ENCODE peak calls at places on chromosomes 12 and 14, in eight cellular contexts. C is epithelial cell of proximal tubule, V is left ventricle myocardium inferior, G is A549, O is esophagus muscularis mucosa, D is tibial artery, J is astrocyte of the spinal cord, M is K562. F is an unnamed sample.

GRCh38 chr12:120115692-120116442 is 686 bp downstream of the RAB35 start:
- DNase-seq in G (peak; percentile 73), C (no peak), M (no peak), V (peak; percentile 30), D (no peak), O (no peak), J (peak; percentile 20), F (peak; percentile 38)

GRCh38 chr14:95098984-95099599 is 58.2 kb downstream of the DICER1 start:
- DNase-seq in J (peak; percentile 62), C (no peak), D (peak; percentile 65), O (no peak), M (peak; percentile 30), V (peak; percentile 54), G (peak; percentile 82), F (peak; percentile 72)

GRCh38 chr12:50057000-50057841 is at the start of gene ASIC1:
- DNase-seq in V (peak; percentile 76), C (no peak), J (peak; percentile 56), O (no peak), M (peak; percentile 53), D (peak; percentile 61), G (peak; percentile 70), F (peak; percentile 73)

GRCh38 chr12:40312982-40313576 is 88.3 kb downstream of the LRRK2 start:
- DNase-seq in J (peak; percentile 55), D (no peak), M (no peak), V (no peak), G (peak; percentile 49), C (no peak), O (no peak), F (peak; percentile 43)

GRCh38 chr14:99195602-99196309 is 76.2 kb downstream of the BCL11B start:
- DNase-seq in V (no peak), O (no peak), D (no peak), M (no peak), C (peak; percentile 52), J (peak; percentile 31), G (no peak), F (no peak)

GRCh38 chr12:93237235-93237915 is 140.3 kb upstream of the NUDT4 start:
- DNase-seq in J (no peak), V (peak; percentile 32), O (no peak), G (no peak), C (no peak), M (no peak), D (peak; percentile 85), F (peak; percentile 30)

GRCh38 chr12:65958456-65958855 is 134.2 kb downstream of the HMGA2 start:
- DNase-seq in M (no peak), J (no peak), D (no peak), V (no peak), G (no peak), C (no peak), O (no peak), F (peak; percentile 92)

GRCh38 chr12:116484807-116485206 is 74.4 kb upstream of the MAP1LC3B2 start:
- DNase-seq in C (no peak), G (no peak), D (no peak), O (no peak), V (no peak), M (no peak), J (no peak), F (no peak)

GRCh38 chr12:116066381-116067230 is 210.9 kb downstream of the MED13L start:
- DNase-seq in V (peak; percentile 23), J (no peak), M (peak; percentile 49), D (peak; percentile 33), C (no peak), O (no peak), G (peak; percentile 72), F (peak; percentile 65)

GRCh38 chr12:28622416-28622815 is 432.2 kb downstream of the CCDC91 start:
- DNase-seq in M (no peak), J (peak; percentile 33), V (no peak), G (no peak), D (no peak), C (no peak), O (no peak), F (peak; percentile 58)

GRCh38 chr14:25909361-25909760 is 688.5 kb downstream of the NOVA1 start:
- DNase-seq in C (no peak), V (no peak), O (no peak), G (no peak), D (no peak), J (no peak), M (no peak), F (peak; percentile 81)

GRCh38 chr12:113373966-113374365 is 15.6 kb downstream of the PLBD2 start:
- DNase-seq in G (no peak), V (no peak), D (no peak), J (no peak), O (no peak), M (no peak), C (no peak), F (peak; percentile 10)

GRCh38 chr12:22201101-22201500 is 133.4 kb downstream of the ST8SIA1 start:
- DNase-seq in O (no peak), V (no peak), C (no peak), M (no peak), G (no peak), D (no peak), J (no peak), F (no peak)

GRCh38 chr12:1501001-1501400 is 93.4 kb downstream of the FBXL14 start:
- DNase-seq in G (no peak), C (no peak), J (no peak), V (no peak), M (no peak), D (no peak), O (no peak), F (no peak)

GRCh38 chr14:35883677-35884293 is 57.6 kb downstream of the BRMS1L start:
- DNase-seq in G (peak; percentile 43), J (peak; percentile 37), O (no peak), V (no peak), M (peak; percentile 6), C (no peak), D (no peak), F (peak; percentile 45)

GRCh38 chr14:56549721-56550120 is 29.9 kb upstream of the TMEM260 start:
- DNase-seq in V (no peak), O (no peak), C (no peak), G (no peak), D (no peak), M (no peak), J (peak; percentile 31), F (no peak)

GRCh38 chr14:74934476-74935339 is 11.6 kb upstream of the RPS6KL1 start:
- DNase-seq in J (no peak), O (no peak), M (no peak), G (no peak), V (peak; percentile 58), C (no peak), D (no peak), F (no peak)

GRCh38 chr14:96635850-96636249 is 133.7 kb downstream of the PAPOLA start:
- DNase-seq in V (no peak), J (no peak), M (peak; percentile 4), C (no peak), D (no peak), G (no peak), O (peak; percentile 77), F (no peak)

GRCh38 chr14:75905505-75905904 is 76.3 kb downstream of the TGFB3 start:
- DNase-seq in G (no peak), M (no peak), O (no peak), V (peak; percentile 53), C (no peak), J (peak; percentile 69), D (peak; percentile 75), F (no peak)

GRCh38 chr12:40198601-40199000 is 26.2 kb upstream of the LRRK2 start:
- DNase-seq in G (no peak), C (no peak), O (no peak), D (no peak), V (no peak), M (no peak), J (no peak), F (no peak)

DNA sequence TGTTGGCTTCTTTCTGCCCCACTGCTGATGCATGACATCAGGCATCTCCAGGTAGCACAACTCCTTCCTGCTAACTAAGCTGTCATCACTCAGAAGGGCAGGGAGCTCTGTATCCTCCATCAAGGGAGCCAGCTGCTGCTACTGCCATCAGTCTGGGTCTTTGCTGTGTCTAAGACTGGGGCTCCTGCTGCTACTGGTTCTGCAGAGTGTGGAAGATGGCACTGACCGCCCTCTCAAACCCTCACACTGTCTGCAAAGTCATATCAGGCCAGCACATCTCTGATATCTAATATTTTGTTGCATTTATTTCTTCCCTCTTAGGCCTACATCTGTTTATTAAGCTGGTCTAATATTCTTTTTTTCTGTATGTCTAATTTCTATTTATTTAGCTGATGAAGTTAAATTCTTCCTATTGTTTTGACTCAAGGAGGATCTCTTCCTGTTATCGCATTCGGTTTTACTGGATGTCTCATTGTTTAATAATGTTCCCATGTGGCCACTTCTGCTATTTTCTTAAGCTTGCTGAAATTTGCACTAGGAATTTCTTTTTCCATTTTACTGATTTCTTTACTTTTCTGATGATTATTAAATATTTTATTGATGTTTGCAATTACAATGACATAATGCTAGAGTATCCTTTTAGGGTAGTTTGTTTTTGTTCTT is 7.6 kb upstream of the E2F7 start:
- DNase-seq in V (no peak), C (no peak), G (no peak), J (peak; percentile 48), O (no peak), M (no peak), D (no peak), F (no peak)
- TF ChIP-seq CTCF in V (no peak), C (no peak), G (no peak), J (no peak), O (no peak), M (no peak), D (no peak), F (no peak)

DNA sequence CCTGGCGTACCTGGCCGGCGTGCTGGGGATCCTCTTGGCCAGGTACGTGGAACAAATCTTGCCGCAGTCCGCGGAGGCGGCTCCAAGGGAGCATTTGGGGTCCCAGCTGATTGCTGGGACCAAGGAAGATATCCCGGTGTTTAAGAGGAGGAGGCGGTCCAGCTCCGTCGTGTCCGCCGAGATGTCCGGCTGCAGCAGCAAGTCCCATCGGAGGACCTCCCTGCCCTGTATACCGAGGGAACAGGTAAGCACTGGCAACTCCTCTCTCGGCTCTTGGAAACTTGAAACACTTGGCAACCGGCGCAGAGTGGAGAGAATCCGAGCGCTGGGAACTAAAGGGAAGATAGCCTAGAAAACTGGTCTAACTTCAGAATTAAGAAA is 1.7 kb downstream of the PDE3A start:
- DNase-seq in O (no peak), V (peak; percentile 38), C (no peak), J (peak; percentile 32), D (peak; percentile 46), G (peak; percentile 45), M (no peak), F (no peak)
- H3K4me3 ChIP-seq in O (peak overlapping the region; percentile 81), V (peak overlapping the region; percentile 82), C (peak overlapping the region; percentile 58), J (peak overlapping the region; percentile 77), D (peak overlapping the region; percentile 71), G (peak overlapping the region; percentile 75), M (no peak overlapping the region), F (peak overlapping the region; percentile 44)

GRCh38 chr12:94710933-94711332 is 60.6 kb upstream of the TMCC3 start:
- DNase-seq in O (no peak), G (peak; percentile 61), J (no peak), M (peak; percentile 25), D (no peak), V (no peak), C (no peak), F (peak; percentile 41)
- TF ChIP-seq CTCF in O (peak; percentile 10), G (peak; percentile 35), J (peak; percentile 43), M (peak; percentile 46), D (no peak), V (peak; percentile 33), C (peak; percentile 64), F (no peak)

DNA sequence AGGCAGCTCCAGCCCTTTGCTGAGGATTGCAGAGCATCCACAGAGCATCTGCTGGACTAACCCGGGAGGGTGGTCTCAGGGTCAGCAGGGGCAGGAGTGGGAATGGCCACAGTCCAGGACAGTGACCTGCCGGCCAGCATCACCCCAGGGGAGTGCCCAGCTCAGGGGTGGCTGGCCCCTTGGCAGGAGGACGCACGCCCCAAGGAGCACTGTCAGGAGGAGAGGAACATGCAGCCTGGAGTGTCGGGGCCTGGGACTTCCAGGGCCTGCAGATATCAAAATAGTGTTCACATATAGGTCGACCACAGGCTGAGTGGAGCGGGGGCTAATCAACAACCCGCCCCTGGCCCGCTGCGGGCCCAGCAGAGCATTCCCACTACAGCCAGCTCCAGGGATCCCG is 33.2 kb upstream of the TEX22 start:
- DNase-seq in O (no peak), D (no peak), V (no peak), J (no peak), G (no peak), M (no peak), C (no peak), F (no peak)
- H3K4me3 ChIP-seq in O (no peak overlapping the region), D (no peak overlapping the region), V (no peak overlapping the region), J (no peak overlapping the region), G (no peak overlapping the region), M (no peak overlapping the region), C (no peak overlapping the region), F (no peak overlapping the region)

F was measured in epithelial cell of esophagus.